ENCODE peak calls at places on chromosomes 12 and 14, in six cellular contexts. L, B, Y, A, N and Z are unnamed samples.

GRCh38 chr12:106123551-106123991 is 15.2 kb downstream of the NUAK1 start:
- DNase-seq in L (peak; percentile 33), B (peak; percentile 42), Y (no peak), A (no peak), N (no peak), Z (no peak)

GRCh38 chr14:71231521-71232393 is 324.5 kb downstream of the PCNX1 start:
- DNase-seq in L (no peak), B (no peak), Y (no peak), A (no peak), N (no peak), Z (no peak)

GRCh38 chr12:15977999-15978398 is 66.9 kb downstream of the DERA start:
- DNase-seq in L (no peak), B (no peak), Y (no peak), A (no peak), N (no peak), Z (no peak)

GRCh38 chr12:12723681-12724420 is 6.7 kb downstream of the CDKN1B start:
- DNase-seq in L (peak; percentile 36), B (peak; percentile 24), Y (peak; percentile 28), A (no peak), N (no peak), Z (no peak)

GRCh38 chr12:32455607-32456063 is 56.3 kb downstream of the FGD4 start:
- DNase-seq in L (peak; percentile 93), B (peak; percentile 90), Y (peak; percentile 50), A (no peak), N (no peak), Z (peak; percentile 92)

GRCh38 chr14:60736494-60736893 is 1.9 kb downstream of the MNAT1 start:
- DNase-seq in L (peak; percentile 86), B (peak; percentile 60), Y (no peak), A (no peak), N (no peak), Z (no peak)

GRCh38 chr14:36256131-36256801 is 64.2 kb downstream of the MBIP start:
- DNase-seq in L (peak; percentile 25), B (peak; percentile 38), Y (no peak), A (no peak), N (no peak), Z (no peak)

GRCh38 chr14:90675399-90675798 is 140.8 kb downstream of the TTC7B start:
- DNase-seq in L (peak; percentile 36), B (peak; percentile 62), Y (no peak), A (no peak), N (no peak), Z (no peak)

GRCh38 chr14:104343690-104344640 is 205.6 kb downstream of the KIF26A start:
- DNase-seq in L (no peak), B (no peak), Y (no peak), A (no peak), N (no peak), Z (no peak)

GRCh38 chr14:90274808-90275454 is 18.6 kb downstream of the PSMC1 start:
- DNase-seq in L (peak; percentile 86), B (peak; percentile 37), Y (peak; percentile 14), A (no peak), N (no peak), Z (no peak)

GRCh38 chr12:112906712-112907414 is at the start of gene OAS1:
- DNase-seq in L (peak; percentile 50), B (peak; percentile 20), Y (peak; percentile 75), A (no peak), N (peak; percentile 15), Z (no peak)

GRCh38 chr12:5043589-5044419 is at the start of gene KCNA5:
- DNase-seq in L (no peak), B (no peak), Y (no peak), A (no peak), N (no peak), Z (no peak)

GRCh38 chr12:75816892-75817291 is 214.7 kb downstream of the PHLDA1 start:
- DNase-seq in L (peak; percentile 91), B (peak; percentile 75), Y (no peak), A (no peak), N (no peak), Z (peak; percentile 66)

GRCh38 chr14:104318558-104319488 is 180.4 kb downstream of the KIF26A start:
- DNase-seq in L (no peak), B (no peak), Y (no peak), A (no peak), N (no peak), Z (no peak)

GRCh38 chr12:57743769-57744168 is 1.1 kb upstream of the TSPAN31 start:
- DNase-seq in L (no peak), B (no peak), Y (no peak), A (no peak), N (no peak), Z (no peak)

GRCh38 chr12:48765753-48766162 is 23.1 kb downstream of the ADCY6 start:
- DNase-seq in L (peak; percentile 29), B (peak; percentile 26), Y (peak; percentile 20), A (no peak), N (no peak), Z (no peak)

GRCh38 chr14:104698688-104699425 is 9.4 kb downstream of the INF2 start:
- DNase-seq in L (no peak), B (no peak), Y (no peak), A (no peak), N (no peak), Z (no peak)

GRCh38 chr14:36996133-36996856 is 176.1 kb downstream of the SLC25A21 start:
- DNase-seq in L (peak; percentile 84), B (peak; percentile 38), Y (no peak), A (no peak), N (no peak), Z (peak; percentile 67)

GRCh38 chr14:50910495-50911420 is 33.5 kb downstream of the PYGL start:
- DNase-seq in L (no peak), B (no peak), Y (no peak), A (no peak), N (no peak), Z (no peak)

GRCh38 chr12:129067482-129067881 is 214.2 kb downstream of the GLT1D1 start:
- DNase-seq in L (no peak), B (no peak), Y (no peak), A (peak; percentile 65), N (no peak), Z (no peak)

GRCh38 chr14:69479696-69480095 is 4.8 kb upstream of the PLEKHD1 start:
- DNase-seq in L (no peak), B (no peak), Y (no peak), A (no peak), N (no peak), Z (no peak)

GRCh38 chr12:75722714-75723200 is 211.3 kb upstream of the KRR1 start:
- DNase-seq in L (peak; percentile 97), B (peak; percentile 96), Y (peak; percentile 52), A (no peak), N (no peak), Z (peak; percentile 73)